ENCODE peak calls at places on chromosome 20, in six cellular contexts. W, Z, N, T, H and K are unnamed samples.

GRCh38 chr20:31716818-31717477 is 5.7 kb downstream of the BCL2L1 start:
- DNase-seq in W (no peak), T (no peak), N (no peak), H (no peak), Z (no peak), K (no peak)

GRCh38 chr20:52622086-52622485 is 350.1 kb upstream of the TSHZ2 start:
- DNase-seq in T (peak; percentile 19), W (no peak), Z (no peak), N (no peak), H (no peak), K (no peak)

GRCh38 chr20:50930139-50931047 is 844 bp downstream of the ADNP start:
- DNase-seq in H (peak; percentile 37), N (no peak), Z (peak; percentile 21), T (no peak), W (peak; percentile 34), K (no peak)

GRCh38 chr20:53805895-53806384 is 212.3 kb upstream of the ZNF217 start:
- DNase-seq in N (peak; percentile 82), T (peak; percentile 86), W (no peak), H (no peak), Z (no peak), K (peak; percentile 94)

GRCh38 chr20:3227511-3227910 is 11.5 kb downstream of the SLC4A11 start:
- DNase-seq in Z (no peak), T (no peak), W (no peak), H (no peak), N (no peak), K (no peak)

GRCh38 chr20:35011589-35012226 is 56.0 kb downstream of the MYH7B start:
- DNase-seq in Z (no peak), H (no peak), N (no peak), T (no peak), W (no peak), K (no peak)

GRCh38 chr20:44746367-44747165 is 901 bp downstream of the KCNK15 start:
- DNase-seq in H (no peak), Z (peak; percentile 56), N (no peak), T (no peak), W (no peak), K (no peak)

GRCh38 chr20:50251992-50252491 is 61.4 kb downstream of the CEBPB start:
- DNase-seq in Z (no peak), W (no peak), T (peak; percentile 74), H (no peak), N (no peak), K (no peak)

GRCh38 chr20:43761396-43762340 is 34.9 kb upstream of the GTSF1L start:
- DNase-seq in N (no peak), T (no peak), H (no peak), W (no peak), Z (no peak), K (no peak)

GRCh38 chr20:16612708-16613107 is 39.5 kb upstream of the KIF16B start:
- DNase-seq in Z (no peak), N (no peak), H (no peak), W (no peak), T (no peak), K (no peak)

GRCh38 chr20:62914970-62915457 is 11.3 kb downstream of the DIDO1 start:
- DNase-seq in W (no peak), T (peak; percentile 27), H (no peak), Z (peak; percentile 41), N (peak; percentile 63), K (no peak)
- H3K27ac ChIP-seq in W (no peak overlapping the region), T (peak overlapping the region; percentile 17), H (no peak overlapping the region), Z (no peak overlapping the region), N (no peak overlapping the region), K (no peak overlapping the region)

DNA sequence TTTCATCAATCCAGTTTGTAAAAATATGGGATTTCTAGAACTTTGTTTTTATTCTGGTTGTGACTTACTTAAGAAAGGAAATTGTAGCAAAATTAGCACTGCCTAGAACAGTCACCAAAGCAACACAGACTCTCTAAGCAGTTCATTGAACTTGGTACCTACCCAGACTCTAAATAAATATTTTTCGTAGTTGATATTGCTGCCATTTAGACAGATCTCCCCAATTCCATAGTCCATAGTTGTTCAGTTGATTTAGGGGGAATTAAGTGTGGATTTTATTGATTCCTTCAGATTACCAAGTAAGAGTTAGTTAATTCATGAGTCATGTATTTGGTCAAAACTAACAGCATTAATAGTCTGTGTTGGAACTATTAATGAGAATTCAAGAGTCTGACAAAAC is 822.5 kb downstream of the DHX35 start:
- DNase-seq in W (no peak), T (no peak), N (no peak), H (no peak), Z (no peak), K (no peak)
- H3K4me1 ChIP-seq in W (no peaks in the 10 kb centered on the region), T (no peaks in the 10 kb centered on the region), N (no peaks in the 10 kb centered on the region), H (no peaks in the 10 kb centered on the region), Z (no peaks in the 10 kb centered on the region), K (no peaks in the 10 kb centered on the region)

DNA sequence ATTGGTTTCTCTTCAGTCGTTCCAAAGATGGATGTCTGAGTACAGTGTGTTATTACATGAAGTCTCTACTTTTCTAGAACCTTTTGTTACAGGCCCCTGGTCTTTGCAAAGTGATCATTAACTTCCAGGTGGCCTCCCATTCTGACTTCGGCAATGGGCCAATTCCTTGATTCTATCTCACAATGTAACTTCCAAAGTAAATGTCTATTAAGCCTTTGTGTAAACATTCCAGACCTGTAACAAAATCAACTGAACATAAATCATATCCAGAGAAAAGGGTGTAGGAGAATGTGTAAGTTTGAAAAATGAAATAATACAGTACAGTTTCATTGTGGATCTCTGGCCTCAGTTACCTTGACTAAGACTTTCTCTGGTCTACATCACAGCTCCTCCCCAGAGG is 187.8 kb upstream of the JAG1 start:
- DNase-seq in W (no peak), N (peak; percentile 34), H (no peak), T (peak; percentile 23), Z (peak; percentile 66), K (peak; percentile 50)
- H3K27ac ChIP-seq in W (no peak overlapping the region), N (peak overlapping the region; percentile 89), H (no peak overlapping the region), T (peak overlapping the region; percentile 32), Z (peak overlapping the region; percentile 43), K (peak overlapping the region; percentile 24)

DNA sequence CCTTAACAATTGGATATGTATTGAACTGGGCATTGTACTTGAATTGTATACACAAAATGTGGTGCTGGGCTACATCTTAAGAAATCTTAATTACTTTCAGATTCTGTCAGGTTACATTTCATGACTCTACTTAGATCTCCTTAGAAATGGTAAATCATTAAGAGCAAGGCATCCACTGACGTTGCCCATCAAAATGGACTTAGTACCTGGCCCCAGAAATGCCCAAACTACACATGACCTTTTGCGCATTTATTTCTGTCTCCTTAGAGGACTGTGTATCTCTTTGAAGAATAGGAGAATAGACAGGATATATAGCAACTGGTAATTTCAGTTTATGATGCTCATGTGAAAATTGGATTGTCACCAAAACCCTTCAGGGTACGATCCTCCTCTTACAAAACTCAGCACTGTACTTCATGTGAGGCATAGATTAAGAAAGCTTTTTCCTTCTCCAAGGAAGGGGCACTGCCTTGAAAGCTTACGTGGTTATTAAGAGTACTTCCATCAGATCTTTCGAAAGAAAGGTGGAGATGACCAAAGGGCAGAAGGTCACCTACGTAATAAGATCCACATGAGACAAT is 61.5 kb upstream of the BMP2 start:
- DNase-seq in N (no peak), Z (no peak), T (no peak), H (no peak), W (no peak), K (no peak)
- H3K4me1 ChIP-seq in N (peaks cover 13% of the 10 kb centered on the region), Z (peaks cover 90% of the 10 kb centered on the region), T (peaks cover 70% of the 10 kb centered on the region), H (peaks cover 8% of the 10 kb centered on the region), W (no peaks in the 10 kb centered on the region), K (peaks cover 18% of the 10 kb centered on the region)

GRCh38 chr20:41231136-41231535 is 86.4 kb downstream of the ZHX3 start:
- DNase-seq in W (no peak), T (no peak), Z (no peak), H (no peak), N (no peak), K (no peak)
- H3K27ac ChIP-seq in W (peak overlapping the region; percentile 84), T (peak overlapping the region; percentile 60), Z (no peak overlapping the region), H (no peak overlapping the region), N (no peak overlapping the region), K (peak overlapping the region; percentile 75)

GRCh38 chr20:64037199-64037497 is 1.2 kb downstream of the C20orf204 start:
- DNase-seq in H (no peak), Z (no peak), N (no peak), T (no peak), W (no peak), K (no peak)

GRCh38 chr20:64039293-64040160 is 3.5 kb downstream of the C20orf204 start:
- DNase-seq in N (no peak), T (no peak), W (no peak), Z (no peak), H (no peak), K (no peak)

GRCh38 chr20:64037498-64038213 is 1.7 kb downstream of the C20orf204 start:
- DNase-seq in Z (no peak), W (no peak), T (no peak), N (no peak), H (no peak), K (no peak)

GRCh38 chr20:64038252-64038578 is 2.2 kb downstream of the C20orf204 start:
- DNase-seq in H (no peak), W (no peak), T (no peak), N (no peak), Z (no peak), K (no peak)

GRCh38 chr20:64038579-64039292 is 2.8 kb downstream of the C20orf204 start:
- DNase-seq in W (peak; percentile 62), T (peak; percentile 77), H (peak; percentile 73), N (peak; percentile 85), Z (peak; percentile 76), K (peak; percentile 64)
- H3K4me1 ChIP-seq in W (no peaks in the 10 kb centered on the region), T (peaks cover 24% of the 10 kb centered on the region), H (peaks cover 10% of the 10 kb centered on the region), N (peaks cover 13% of the 10 kb centered on the region), Z (peaks cover 34% of the 10 kb centered on the region), K (peaks cover 6% of the 10 kb centered on the region)